ENCODE peak calls at places on chromosomes 11 and 22, in ten cellular contexts. One of them, this sample, is unnamed.

GRCh38 chr11:720642-721346 is 14.8 kb downstream of the EPS8L2 start:
- DNase-seq in C1 segment of cervical spinal cord: no peak
- DNase-seq in pancreas: peak; percentile 49
- DNase-seq in ELR: peak; percentile 51
- DNase-seq in activated T-cell treated with anti-CD3 and anti-CD28 coated beads, Interleukin-2, amount 50 U/mL, for 48 hours: peak; percentile 54
- DNase-seq in activated T-helper 9 cell treated with anti-CD3 and anti-CD28 coated beads, Interleukin-2, amount 50 U/mL, for 16 hours: peak; percentile 50
- DNase-seq in A673: no peak
- DNase-seq in GM23248: no peak
- DNase-seq in stimulated activated naive CD4-positive, alpha-beta T cell: no peak
- DNase-seq in suprapubic skin: no peak
- DNase-seq in this sample: no peak

GRCh38 chr22:33006220-33006954 is 51.8 kb downstream of the SYN3 start:
- DNase-seq in C1 segment of cervical spinal cord: no peak
- DNase-seq in suprapubic skin: no peak
- DNase-seq in activated T-helper 9 cell treated with anti-CD3 and anti-CD28 coated beads, Interleukin-2, amount 50 U/mL, for 16 hours: no peak
- DNase-seq in activated T-cell treated with anti-CD3 and anti-CD28 coated beads, Interleukin-2, amount 50 U/mL, for 48 hours: no peak
- DNase-seq in ELR: no peak
- DNase-seq in stimulated activated naive CD4-positive, alpha-beta T cell: no peak
- DNase-seq in A673: no peak
- DNase-seq in pancreas: no peak
- DNase-seq in GM23248: no peak
- DNase-seq in this sample: no peak

GRCh38 chr11:107857550-107858216 is 904 bp downstream of the SLC35F2 start:
- DNase-seq in pancreas: no peak
- DNase-seq in GM23248: peak; percentile 34
- DNase-seq in stimulated activated naive CD4-positive, alpha-beta T cell: no peak
- DNase-seq in C1 segment of cervical spinal cord: no peak
- DNase-seq in suprapubic skin: peak; percentile 57
- DNase-seq in activated T-cell treated with anti-CD3 and anti-CD28 coated beads, Interleukin-2, amount 50 U/mL, for 48 hours: peak; percentile 56
- DNase-seq in A673: peak; percentile 48
- DNase-seq in ELR: peak; percentile 71
- DNase-seq in activated T-helper 9 cell treated with anti-CD3 and anti-CD28 coated beads, Interleukin-2, amount 50 U/mL, for 16 hours: no peak
- DNase-seq in this sample: no peak

GRCh38 chr11:44964526-44965209 is 14.0 kb upstream of the TP53I11 start:
- DNase-seq in suprapubic skin: no peak
- DNase-seq in activated T-helper 9 cell treated with anti-CD3 and anti-CD28 coated beads, Interleukin-2, amount 50 U/mL, for 16 hours: no peak
- DNase-seq in stimulated activated naive CD4-positive, alpha-beta T cell: no peak
- DNase-seq in GM23248: no peak
- DNase-seq in pancreas: no peak
- DNase-seq in ELR: no peak
- DNase-seq in A673: no peak
- DNase-seq in C1 segment of cervical spinal cord: no peak
- DNase-seq in activated T-cell treated with anti-CD3 and anti-CD28 coated beads, Interleukin-2, amount 50 U/mL, for 48 hours: no peak
- DNase-seq in this sample: no peak

GRCh38 chr11:110086892-110087309 is 6.3 kb upstream of the ZC3H12C start:
- DNase-seq in stimulated activated naive CD4-positive, alpha-beta T cell: no peak
- DNase-seq in A673: no peak
- DNase-seq in ELR: peak; percentile 90
- DNase-seq in suprapubic skin: no peak
- DNase-seq in pancreas: no peak
- DNase-seq in GM23248: peak; percentile 83
- DNase-seq in activated T-cell treated with anti-CD3 and anti-CD28 coated beads, Interleukin-2, amount 50 U/mL, for 48 hours: no peak
- DNase-seq in C1 segment of cervical spinal cord: no peak
- DNase-seq in activated T-helper 9 cell treated with anti-CD3 and anti-CD28 coated beads, Interleukin-2, amount 50 U/mL, for 16 hours: no peak
- DNase-seq in this sample: no peak

GRCh38 chr11:35548925-35549561 is 23.6 kb upstream of the PAMR1 start:
- DNase-seq in C1 segment of cervical spinal cord: no peak
- DNase-seq in pancreas: no peak
- DNase-seq in A673: peak; percentile 87
- DNase-seq in activated T-cell treated with anti-CD3 and anti-CD28 coated beads, Interleukin-2, amount 50 U/mL, for 48 hours: no peak
- DNase-seq in activated T-helper 9 cell treated with anti-CD3 and anti-CD28 coated beads, Interleukin-2, amount 50 U/mL, for 16 hours: no peak
- DNase-seq in GM23248: peak; percentile 69
- DNase-seq in suprapubic skin: no peak
- DNase-seq in ELR: peak; percentile 68
- DNase-seq in stimulated activated naive CD4-positive, alpha-beta T cell: no peak
- DNase-seq in this sample: no peak

GRCh38 chr11:18540207-18541009 is 13.7 kb upstream of the TSG101 start:
- DNase-seq in activated T-helper 9 cell treated with anti-CD3 and anti-CD28 coated beads, Interleukin-2, amount 50 U/mL, for 16 hours: no peak
- DNase-seq in C1 segment of cervical spinal cord: no peak
- DNase-seq in activated T-cell treated with anti-CD3 and anti-CD28 coated beads, Interleukin-2, amount 50 U/mL, for 48 hours: no peak
- DNase-seq in stimulated activated naive CD4-positive, alpha-beta T cell: no peak
- DNase-seq in suprapubic skin: no peak
- DNase-seq in GM23248: peak; percentile 28
- DNase-seq in A673: peak; percentile 4
- DNase-seq in pancreas: no peak
- DNase-seq in ELR: peak; percentile 56
- DNase-seq in this sample: no peak

GRCh38 chr11:115383431-115383830 is 120.8 kb downstream of the CADM1 start:
- DNase-seq in GM23248: no peak
- DNase-seq in activated T-cell treated with anti-CD3 and anti-CD28 coated beads, Interleukin-2, amount 50 U/mL, for 48 hours: no peak
- DNase-seq in ELR: no peak
- DNase-seq in A673: no peak
- DNase-seq in activated T-helper 9 cell treated with anti-CD3 and anti-CD28 coated beads, Interleukin-2, amount 50 U/mL, for 16 hours: no peak
- DNase-seq in stimulated activated naive CD4-positive, alpha-beta T cell: no peak
- DNase-seq in C1 segment of cervical spinal cord: no peak
- DNase-seq in suprapubic skin: no peak
- DNase-seq in pancreas: no peak
- DNase-seq in this sample: no peak

GRCh38 chr11:93219440-93219839 is 21.6 kb upstream of the SLC36A4 start:
- DNase-seq in suprapubic skin: no peak
- DNase-seq in stimulated activated naive CD4-positive, alpha-beta T cell: no peak
- DNase-seq in activated T-helper 9 cell treated with anti-CD3 and anti-CD28 coated beads, Interleukin-2, amount 50 U/mL, for 16 hours: no peak
- DNase-seq in ELR: no peak
- DNase-seq in pancreas: no peak
- DNase-seq in C1 segment of cervical spinal cord: no peak
- DNase-seq in GM23248: no peak
- DNase-seq in A673: no peak
- DNase-seq in activated T-cell treated with anti-CD3 and anti-CD28 coated beads, Interleukin-2, amount 50 U/mL, for 48 hours: no peak
- DNase-seq in this sample: no peak

GRCh38 chr11:34447044-34447443 is 8.3 kb downstream of the CAT start:
- DNase-seq in stimulated activated naive CD4-positive, alpha-beta T cell: no peak
- DNase-seq in activated T-helper 9 cell treated with anti-CD3 and anti-CD28 coated beads, Interleukin-2, amount 50 U/mL, for 16 hours: no peak
- DNase-seq in pancreas: no peak
- DNase-seq in ELR: no peak
- DNase-seq in suprapubic skin: no peak
- DNase-seq in GM23248: no peak
- DNase-seq in A673: no peak
- DNase-seq in C1 segment of cervical spinal cord: no peak
- DNase-seq in activated T-cell treated with anti-CD3 and anti-CD28 coated beads, Interleukin-2, amount 50 U/mL, for 48 hours: no peak
- DNase-seq in this sample: no peak

GRCh38 chr22:50490531-50491308 is 4.1 kb downstream of the MIOX start:
- DNase-seq in pancreas: no peak
- DNase-seq in activated T-helper 9 cell treated with anti-CD3 and anti-CD28 coated beads, Interleukin-2, amount 50 U/mL, for 16 hours: no peak
- DNase-seq in suprapubic skin: no peak
- DNase-seq in activated T-cell treated with anti-CD3 and anti-CD28 coated beads, Interleukin-2, amount 50 U/mL, for 48 hours: peak; percentile 33
- DNase-seq in ELR: no peak
- DNase-seq in GM23248: no peak
- DNase-seq in stimulated activated naive CD4-positive, alpha-beta T cell: no peak
- DNase-seq in C1 segment of cervical spinal cord: no peak
- DNase-seq in A673: peak; percentile 47
- DNase-seq in this sample: no peak

GRCh38 chr11:2576536-2576935 is 123.3 kb downstream of the KCNQ1OT1 start:
- DNase-seq in pancreas: peak; percentile 16
- DNase-seq in ELR: no peak
- DNase-seq in suprapubic skin: peak; percentile 44
- DNase-seq in GM23248: no peak
- DNase-seq in activated T-helper 9 cell treated with anti-CD3 and anti-CD28 coated beads, Interleukin-2, amount 50 U/mL, for 16 hours: no peak
- DNase-seq in activated T-cell treated with anti-CD3 and anti-CD28 coated beads, Interleukin-2, amount 50 U/mL, for 48 hours: no peak
- DNase-seq in C1 segment of cervical spinal cord: no peak
- DNase-seq in stimulated activated naive CD4-positive, alpha-beta T cell: no peak
- DNase-seq in A673: no peak
- DNase-seq in this sample: no peak

GRCh38 chr22:45870011-45870410 is 107.0 kb downstream of the WNT7B start:
- DNase-seq in pancreas: no peak
- DNase-seq in activated T-helper 9 cell treated with anti-CD3 and anti-CD28 coated beads, Interleukin-2, amount 50 U/mL, for 16 hours: no peak
- DNase-seq in A673: no peak
- DNase-seq in activated T-cell treated with anti-CD3 and anti-CD28 coated beads, Interleukin-2, amount 50 U/mL, for 48 hours: peak; percentile 5
- DNase-seq in GM23248: no peak
- DNase-seq in ELR: no peak
- DNase-seq in stimulated activated naive CD4-positive, alpha-beta T cell: no peak
- DNase-seq in suprapubic skin: peak; percentile 39
- DNase-seq in C1 segment of cervical spinal cord: no peak
- DNase-seq in this sample: no peak

GRCh38 chr22:20583471-20583922 is 76.1 kb downstream of the MED15 start:
- DNase-seq in ELR: peak; percentile 46
- DNase-seq in activated T-cell treated with anti-CD3 and anti-CD28 coated beads, Interleukin-2, amount 50 U/mL, for 48 hours: no peak
- DNase-seq in stimulated activated naive CD4-positive, alpha-beta T cell: no peak
- DNase-seq in C1 segment of cervical spinal cord: peak; percentile 17
- DNase-seq in suprapubic skin: no peak
- DNase-seq in pancreas: no peak
- DNase-seq in A673: no peak
- DNase-seq in activated T-helper 9 cell treated with anti-CD3 and anti-CD28 coated beads, Interleukin-2, amount 50 U/mL, for 16 hours: no peak
- DNase-seq in GM23248: peak; percentile 27
- DNase-seq in this sample: no peak

GRCh38 chr11:20026629-20027545 is 133.4 kb downstream of the DBX1 start:
- DNase-seq in A673: no peak
- DNase-seq in GM23248: no peak
- DNase-seq in ELR: no peak
- DNase-seq in C1 segment of cervical spinal cord: no peak
- DNase-seq in activated T-cell treated with anti-CD3 and anti-CD28 coated beads, Interleukin-2, amount 50 U/mL, for 48 hours: no peak
- DNase-seq in suprapubic skin: no peak
- DNase-seq in activated T-helper 9 cell treated with anti-CD3 and anti-CD28 coated beads, Interleukin-2, amount 50 U/mL, for 16 hours: no peak
- DNase-seq in stimulated activated naive CD4-positive, alpha-beta T cell: no peak
- DNase-seq in pancreas: peak; percentile 75
- DNase-seq in this sample: no peak